ENCODE peak calls at places on chromosomes 4 and X, in five cellular contexts. Y, G, E, A and R are unnamed samples.
A peak's percentile ranks its signal among the peaks of the same experiment; 100 is the strongest.

GRCh38 chr4:148288448-148288847 is 153.8 kb downstream of the NR3C2 start:
- DNase-seq in Y (no peak), G (no peak), E (no peak), A (no peak), R (no peak)

GRCh38 chr4:84389406-84389805 is 109.7 kb downstream of the NKX6-1 start:
- DNase-seq in Y (no peak), G (no peak), E (no peak), A (no peak), R (no peak)

GRCh38 chr4:93828830-93829530 is 427 bp downstream of the ATOH1 start:
- DNase-seq in Y (no peak), G (no peak), E (no peak), A (no peak), R (no peak)

GRCh38 chr4:687048-687974 is 1.6 kb downstream of the SLC49A3 start:
- DNase-seq in Y (peak; percentile 89), G (peak; percentile 91), E (peak; percentile 89), A (peak; percentile 95), R (no peak)

GRCh38 chrX:109856974-109857373 is 123.9 kb upstream of the ACSL4 start:
- DNase-seq in Y (no peak), G (peak; percentile 7), E (peak; percentile 54), A (no peak), R (no peak)

GRCh38 chrX:78753571-78753970 is 6.1 kb downstream of the LPAR4 start:
- DNase-seq in Y (no peak), G (no peak), E (no peak), A (no peak), R (no peak)

GRCh38 chr4:87498446-87498900 is 30.7 kb downstream of the SPARCL1 start:
- DNase-seq in Y (no peak), G (no peak), E (no peak), A (no peak), R (no peak)

GRCh38 chr4:182142146-182143085 is 100.8 kb upstream of the TENM3 start:
- DNase-seq in Y (no peak), G (no peak), E (peak; percentile 58), A (peak; percentile 20), R (no peak)

GRCh38 chr4:161604516-161605300 is 559.1 kb downstream of the FSTL5 start:
- DNase-seq in Y (no peak), G (no peak), E (no peak), A (no peak), R (no peak)

GRCh38 chrX:53729756-53730155 is 43.2 kb upstream of the HUWE1 start:
- DNase-seq in Y (no peak), G (no peak), E (peak; percentile 11), A (no peak), R (no peak)

GRCh38 chr4:16897351-16897750 is 1.1 kb downstream of the LDB2 start:
- DNase-seq in Y (no peak), G (no peak), E (peak; percentile 26), A (no peak), R (no peak)

GRCh38 chr4:105715692-105716278 is 7.2 kb downstream of the GSTCD start:
- DNase-seq in Y (no peak), G (peak; percentile 18), E (peak; percentile 55), A (no peak), R (no peak)

GRCh38 chr4:123477804-123478209 is 81.2 kb downstream of the SPRY1 start:
- DNase-seq in Y (no peak), G (no peak), E (peak; percentile 86), A (peak; percentile 17), R (no peak)

GRCh38 chrX:153333821-153334653 is at the start of gene ZNF275:
- DNase-seq in Y (peak; percentile 62), G (peak; percentile 65), E (peak; percentile 85), A (peak; percentile 82), R (peak; percentile 72)

GRCh38 chr4:176066757-176067156 is 1.1 kb downstream of the WDR17 start:
- DNase-seq in Y (no peak), G (no peak), E (no peak), A (no peak), R (no peak)

GRCh38 chr4:125484912-125485311 is 170.2 kb downstream of the FAT4 start:
- DNase-seq in Y (no peak), G (no peak), E (no peak), A (no peak), R (no peak)

GRCh38 chr4:101345596-101346311 is 1.6 kb downstream of the PPP3CA start:
- DNase-seq in Y (peak; percentile 55), G (peak; percentile 11), E (peak; percentile 65), A (peak; percentile 65), R (peak; percentile 44)

GRCh38 chr4:38077791-38078489 is 117.7 kb downstream of the PTTG2 start:
- DNase-seq in Y (no peak), G (no peak), E (no peak), A (no peak), R (no peak)

GRCh38 chr4:99504804-99505502 is 5.9 kb upstream of the C4orf17 start:
- DNase-seq in Y (no peak), G (no peak), E (no peak), A (no peak), R (no peak)

GRCh38 chr4:146283758-146284651 is 69.7 kb downstream of the REELD1 start:
- DNase-seq in Y (no peak), G (no peak), E (peak; percentile 16), A (no peak), R (no peak)

GRCh38 chr4:53788011-53788410 is 196.7 kb upstream of the LNX1 start:
- DNase-seq in Y (no peak), G (no peak), E (no peak), A (no peak), R (no peak)

GRCh38 chrX:71302461-71303213 is 1.1 kb downstream of the ITGB1BP2 start:
- DNase-seq in Y (no peak), G (no peak), E (peak; percentile 29), A (no peak), R (no peak)

GRCh38 chr4:21474195-21474594 is 474.4 kb downstream of the KCNIP4 start:
- DNase-seq in Y (no peak), G (no peak), E (no peak), A (no peak), R (no peak)

GRCh38 chr4:42627887-42628646 is 28.8 kb downstream of the ATP8A1 start:
- DNase-seq in Y (peak; percentile 51), G (no peak), E (peak; percentile 17), A (peak; percentile 57), R (peak; percentile 75)

GRCh38 chrX:154516655-154517100 is 646 bp upstream of the FAM3A start:
- DNase-seq in Y (no peak), G (no peak), E (peak; percentile 92), A (no peak), R (no peak)

GRCh38 chrX:139692506-139692849 is 15.5 kb downstream of the MCF2 start:
- DNase-seq in Y (no peak), G (no peak), E (peak; percentile 5), A (no peak), R (no peak)

GRCh38 chrX:69313622-69314290 is 148.5 kb upstream of the PJA1 start:
- DNase-seq in Y (no peak), G (no peak), E (no peak), A (no peak), R (no peak)

DNA sequence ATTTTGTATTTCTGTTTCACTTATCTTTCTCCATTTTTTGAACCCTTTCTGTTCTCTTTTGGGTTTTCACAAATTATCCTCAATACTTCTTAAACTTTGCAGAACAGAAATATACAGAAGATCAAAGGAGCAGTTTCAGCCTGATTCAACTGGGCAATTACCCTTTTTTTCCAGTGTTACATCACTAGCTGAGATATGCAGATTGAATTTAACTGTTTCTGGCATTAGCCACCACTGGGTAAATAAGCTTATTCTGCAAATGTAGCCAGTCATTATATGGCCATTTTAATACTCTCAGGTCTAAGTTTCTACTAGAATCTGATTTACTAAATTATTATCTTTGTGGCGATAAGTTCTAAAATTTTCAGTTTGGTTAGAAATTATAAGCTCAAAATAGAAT is 66.9 kb upstream of the GRID2 start:
- DNase-seq in Y (no peak), G (no peak), E (peak; percentile 70), A (no peak), R (no peak)
- H3K27ac ChIP-seq in Y (no peak overlapping the region), G (no peak overlapping the region), E (no peak overlapping the region), A (no peak overlapping the region), R (no peak overlapping the region)

GRCh38 chr4:140085924-140086323 is 68.1 kb downstream of the MAML3 start:
- DNase-seq in Y (no peak), G (no peak), E (no peak), A (no peak), R (no peak)
- H3K27ac ChIP-seq in Y (no peak overlapping the region), G (peak overlapping the region; percentile 99), E (no peak overlapping the region), A (no peak overlapping the region), R (no peak overlapping the region)

GRCh38 chr4:186726440-186727148 is 2.9 kb upstream of the FAT1 start:
- DNase-seq in Y (peak; percentile 74), G (peak; percentile 53), E (peak; percentile 88), A (peak; percentile 65), R (peak; percentile 73)
- H3K27ac ChIP-seq in Y (peak overlapping the region; percentile 96), G (peak overlapping the region; percentile 100), E (peak overlapping the region; percentile 67), A (peak overlapping the region; percentile 46), R (peak overlapping the region; percentile 69)

GRCh38 chrX:107721318-107721717 is 54.3 kb downstream of the TSC22D3 start:
- DNase-seq in Y (no peak), G (no peak), E (no peak), A (no peak), R (no peak)
- H3K27ac ChIP-seq in Y (peak overlapping the region; percentile 80), G (peak overlapping the region; percentile 53), E (no peak overlapping the region), A (no peak overlapping the region), R (peak overlapping the region; percentile 49)

DNA sequence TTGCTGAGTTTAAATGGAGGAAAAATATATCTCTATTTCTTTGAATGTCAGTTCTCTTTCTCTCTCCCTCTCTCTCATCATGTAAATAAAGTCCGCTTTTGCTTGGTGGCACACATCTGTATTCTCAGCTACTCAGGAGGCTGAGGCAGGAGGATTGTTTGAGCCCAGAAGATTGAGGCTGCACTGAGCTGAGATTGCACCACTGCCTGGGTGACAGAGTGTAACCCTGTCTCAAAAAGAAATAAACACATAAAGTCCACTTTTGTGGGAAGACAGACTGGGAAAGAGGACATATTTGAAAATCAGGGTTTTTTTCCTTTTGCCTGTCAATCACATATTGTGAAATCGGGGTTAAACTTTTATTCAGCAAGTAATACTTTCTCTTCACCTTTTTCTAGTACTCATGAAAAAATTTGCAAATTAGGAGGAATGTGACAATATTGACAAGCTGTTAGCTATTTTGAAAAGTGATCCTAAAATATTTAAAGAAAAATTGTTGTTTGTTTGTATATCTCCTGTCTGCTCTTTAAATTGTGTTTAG is 42.6 kb downstream of the PLS3 start:
- DNase-seq in Y (no peak), G (no peak), E (no peak), A (no peak), R (no peak)
- H3K27ac ChIP-seq in Y (no peak overlapping the region), G (no peak overlapping the region), E (peak overlapping the region; percentile 53), A (peak overlapping the region; percentile 51), R (no peak overlapping the region)

DNA sequence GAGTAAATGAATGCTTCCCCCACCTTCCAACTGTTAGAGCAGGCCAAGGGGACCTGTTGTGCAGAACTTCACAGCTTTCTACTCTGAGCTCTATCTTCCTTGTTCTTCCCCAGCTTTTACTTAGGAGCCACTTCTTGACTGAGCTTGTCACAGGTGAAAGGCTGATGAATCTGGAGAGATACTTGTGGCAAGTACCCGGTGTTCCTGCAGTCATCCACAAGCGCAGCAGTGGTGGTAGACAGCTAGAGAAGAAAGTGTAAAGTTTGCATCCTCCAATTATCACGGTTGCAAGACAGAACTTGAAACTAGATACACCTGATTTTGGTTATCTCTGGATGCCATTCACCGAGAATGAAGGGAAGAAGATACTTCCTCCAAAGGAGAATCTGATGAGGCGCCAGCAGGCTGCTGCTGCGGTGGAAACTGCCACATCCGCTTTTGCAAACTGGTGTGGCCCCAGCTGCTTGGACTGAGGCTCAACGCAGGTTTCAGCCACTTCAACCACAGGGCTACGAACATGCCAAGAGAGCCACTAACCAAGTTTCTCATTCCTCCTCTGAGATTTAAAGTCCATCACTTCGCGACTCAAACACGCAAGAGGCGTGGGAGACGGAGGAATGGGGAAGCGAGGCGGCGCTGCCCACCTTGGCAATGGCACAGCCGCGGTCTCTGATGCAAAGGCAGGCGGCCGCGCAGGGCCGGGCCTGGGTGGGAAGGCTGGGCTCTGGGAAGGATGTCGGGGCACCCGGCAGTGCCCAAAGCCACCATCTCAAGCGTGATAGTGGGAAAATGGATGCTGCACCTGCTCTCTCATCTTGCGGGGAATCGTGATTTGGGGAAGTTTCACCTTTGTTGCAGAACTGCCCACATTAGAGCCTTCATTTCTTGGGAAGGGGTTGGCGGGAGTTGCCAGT is 1.3 kb upstream of the FHIP1A start:
- DNase-seq in Y (peak; percentile 62), G (no peak), E (no peak), A (peak; percentile 24), R (peak; percentile 27)
- H3K27ac ChIP-seq in Y (peak overlapping the region; percentile 93), G (no peak overlapping the region), E (peak overlapping the region; percentile 85), A (peak overlapping the region; percentile 85), R (no peak overlapping the region)